ENCODE peak calls at places on chromosome 22, in seven cellular contexts. One of them, this sample, is unnamed.

GRCh38 chr22:29726104-29726503 is 6.3 kb downstream of the CABP7 start:
- DNase-seq in psoas muscle: no peak
- DNase-seq in pancreas: no peak
- DNase-seq in A549: no peak
- DNase-seq in heart left ventricle: no peak
- DNase-seq in tibial nerve: no peak
- DNase-seq in GM23338: no peak
- DNase-seq in this sample: no peak

GRCh38 chr22:48827904-48828555 is 999.6 kb downstream of the BRD1 start:
- DNase-seq in tibial nerve: no peak
- DNase-seq in GM23338: no peak
- DNase-seq in A549: no peak
- DNase-seq in heart left ventricle: no peak
- DNase-seq in pancreas: peak; percentile 55
- DNase-seq in psoas muscle: no peak
- DNase-seq in this sample: no peak

GRCh38 chr22:48882636-48883200 is 945.0 kb downstream of the BRD1 start:
- DNase-seq in GM23338: no peak
- DNase-seq in pancreas: peak; percentile 50
- DNase-seq in A549: no peak
- DNase-seq in heart left ventricle: no peak
- DNase-seq in tibial nerve: no peak
- DNase-seq in psoas muscle: no peak
- DNase-seq in this sample: no peak

GRCh38 chr22:45504703-45505341 is 2.1 kb downstream of the FBLN1 start:
- DNase-seq in heart left ventricle: peak; percentile 75
- DNase-seq in A549: no peak
- DNase-seq in tibial nerve: peak; percentile 43
- DNase-seq in GM23338: peak; percentile 47
- DNase-seq in pancreas: peak; percentile 33
- DNase-seq in psoas muscle: peak; percentile 48
- DNase-seq in this sample: no peak

GRCh38 chr22:45473626-45474237 is 29.0 kb upstream of the FBLN1 start:
- DNase-seq in A549: no peak
- DNase-seq in pancreas: no peak
- DNase-seq in tibial nerve: no peak
- DNase-seq in GM23338: no peak
- DNase-seq in psoas muscle: no peak
- DNase-seq in heart left ventricle: no peak
- DNase-seq in this sample: no peak

GRCh38 chr22:40654522-40655167 is 18.1 kb upstream of the MRTFA start:
- DNase-seq in tibial nerve: peak; percentile 68
- DNase-seq in psoas muscle: peak; percentile 66
- DNase-seq in heart left ventricle: peak; percentile 73
- DNase-seq in pancreas: no peak
- DNase-seq in A549: peak; percentile 43
- DNase-seq in GM23338: peak; percentile 39
- DNase-seq in this sample: no peak

GRCh38 chr22:36344106-36344827 is 43.5 kb downstream of the MYH9 start:
- DNase-seq in heart left ventricle: no peak
- DNase-seq in A549: no peak
- DNase-seq in psoas muscle: no peak
- DNase-seq in pancreas: no peak
- DNase-seq in GM23338: no peak
- DNase-seq in tibial nerve: no peak
- DNase-seq in this sample: no peak

GRCh38 chr22:36406721-36407120 is 19.0 kb upstream of the MYH9 start:
- DNase-seq in pancreas: no peak
- DNase-seq in A549: no peak
- DNase-seq in psoas muscle: no peak
- DNase-seq in GM23338: no peak
- DNase-seq in tibial nerve: no peak
- DNase-seq in heart left ventricle: no peak
- DNase-seq in this sample: no peak

GRCh38 chr22:28773461-28773867 is 969 bp downstream of the CCDC117 start:
- DNase-seq in tibial nerve: no peak
- DNase-seq in psoas muscle: no peak
- DNase-seq in pancreas: no peak
- DNase-seq in heart left ventricle: no peak
- DNase-seq in A549: no peak
- DNase-seq in GM23338: no peak
- DNase-seq in this sample: no peak

DNA sequence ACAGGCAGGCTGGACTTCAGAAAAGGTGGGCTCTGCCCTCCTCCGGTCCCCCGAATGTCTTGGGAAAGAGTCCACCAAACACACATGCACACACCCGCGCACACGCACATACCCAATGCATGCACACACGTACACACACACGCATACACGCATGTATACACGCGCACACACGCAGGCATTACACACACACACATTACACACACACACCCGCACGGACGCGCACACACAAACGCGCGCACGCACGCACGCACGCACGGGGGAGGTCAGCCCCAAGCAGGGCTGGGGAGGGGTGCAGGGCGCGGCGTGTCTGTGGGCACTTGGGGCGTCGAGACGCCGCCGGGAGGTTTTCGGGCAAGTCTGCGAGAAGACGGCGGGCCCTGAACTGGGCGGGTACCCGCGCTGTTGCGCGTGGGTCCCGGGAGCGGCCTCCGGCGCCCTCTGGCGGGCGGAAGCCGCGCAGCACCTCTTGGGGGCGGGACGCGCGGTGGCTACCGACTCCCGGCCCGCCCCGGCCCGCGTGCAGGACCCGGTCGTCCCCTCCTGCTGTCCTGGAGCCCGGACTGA is 3.5 kb downstream of the SEPTIN5 start:
- DNase-seq in A549: peak; percentile 55
- DNase-seq in heart left ventricle: peak; percentile 83
- DNase-seq in psoas muscle: peak; percentile 84
- DNase-seq in tibial nerve: peak; percentile 60
- DNase-seq in GM23338: peak; percentile 63
- DNase-seq in pancreas: peak; percentile 88
- DNase-seq in this sample: peak; percentile 90
- TF ChIP-seq CTCF in A549: peak; percentile 82
- TF ChIP-seq CTCF in heart left ventricle: peak; percentile 97
- TF ChIP-seq CTCF in psoas muscle: peak; percentile 99
- TF ChIP-seq CTCF in tibial nerve: peak; percentile 99
- TF ChIP-seq CTCF in GM23338: peak; percentile 38
- TF ChIP-seq CTCF in pancreas: peak; percentile 91
- TF ChIP-seq CTCF in this sample: peak; percentile 97

DNA sequence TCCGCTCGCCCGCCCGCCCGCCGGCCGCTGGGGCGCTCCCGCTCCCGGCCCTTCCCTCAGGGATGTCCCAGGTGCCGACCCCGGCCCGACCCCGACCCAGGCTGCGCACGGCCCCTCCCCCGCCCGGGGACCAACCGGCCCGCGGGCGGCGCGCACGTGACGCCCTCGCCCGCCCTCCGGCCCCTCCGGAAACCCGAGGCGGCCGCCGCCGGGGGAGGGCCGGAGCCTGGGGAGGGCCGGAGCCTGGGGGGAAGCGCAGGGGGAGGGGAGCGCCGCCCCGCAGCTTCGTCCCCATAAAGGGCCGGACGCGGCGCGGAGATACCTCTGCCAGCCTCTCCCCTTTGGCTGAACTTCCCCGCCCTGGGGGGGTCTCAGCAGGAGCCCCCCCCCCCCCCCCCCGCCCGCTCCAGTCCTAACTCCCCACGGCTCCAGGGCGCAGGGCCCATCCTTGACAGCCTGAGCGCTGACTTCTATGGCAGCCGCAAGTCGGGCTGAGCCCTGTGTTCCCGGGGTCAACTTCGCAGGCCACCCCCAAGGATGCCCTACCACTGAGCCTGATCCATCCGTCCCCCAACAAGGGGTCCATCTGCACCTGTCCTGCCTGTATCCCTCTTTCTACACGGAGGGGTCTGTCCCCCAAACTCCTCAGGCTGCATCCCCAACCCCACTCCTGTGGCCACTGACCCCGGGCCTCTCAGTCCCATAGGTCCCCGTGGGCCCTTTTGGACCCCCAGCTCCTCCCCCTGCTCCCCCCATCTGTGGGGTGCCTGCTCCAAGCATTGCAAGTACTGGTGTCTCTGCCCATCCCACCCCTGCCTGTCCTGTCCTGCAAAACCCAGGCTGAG is at the start of gene MAPK12:
- DNase-seq in pancreas: no peak
- DNase-seq in tibial nerve: no peak
- DNase-seq in GM23338: peak; percentile 79
- DNase-seq in A549: no peak
- DNase-seq in heart left ventricle: peak; percentile 54
- DNase-seq in psoas muscle: peak; percentile 69
- DNase-seq in this sample: no peak
- H3K27ac ChIP-seq in pancreas: no peak within 1 kb of the TSS
- H3K27ac ChIP-seq in tibial nerve: no peak within 1 kb of the TSS
- H3K27ac ChIP-seq in GM23338: no peak within 1 kb of the TSS
- H3K27ac ChIP-seq in A549: peak within 1 kb of the TSS; percentile 99
- H3K27ac ChIP-seq in heart left ventricle: no peak within 1 kb of the TSS
- H3K27ac ChIP-seq in psoas muscle: peak within 1 kb of the TSS; percentile 91
- H3K27ac ChIP-seq in this sample: no peak within 1 kb of the TSS

DNA sequence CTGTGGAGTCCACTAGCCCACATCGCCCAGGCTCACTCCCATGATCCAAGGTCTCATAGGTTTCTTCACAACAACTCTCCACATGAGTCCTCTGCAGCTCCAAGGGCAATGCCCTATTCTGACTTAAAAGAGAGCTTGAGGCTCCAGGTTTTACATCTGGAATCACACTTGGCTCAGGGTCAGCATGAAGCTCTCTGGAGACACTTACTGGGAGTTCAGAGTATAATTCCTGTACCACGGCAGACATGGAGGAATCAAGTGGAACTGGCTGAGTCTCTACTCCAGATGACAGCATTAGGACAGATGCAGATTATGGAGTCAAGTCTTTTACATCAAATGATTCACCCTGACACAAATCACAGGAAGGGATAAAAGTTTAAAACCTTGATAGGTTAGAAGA is 11.4 kb downstream of the PRR14L start:
- DNase-seq in psoas muscle: no peak
- DNase-seq in A549: no peak
- DNase-seq in GM23338: no peak
- DNase-seq in pancreas: no peak
- DNase-seq in heart left ventricle: no peak
- DNase-seq in tibial nerve: no peak
- DNase-seq in this sample: no peak
- TF ChIP-seq CTCF in psoas muscle: no peak
- TF ChIP-seq CTCF in A549: no peak
- TF ChIP-seq CTCF in GM23338: no peak
- TF ChIP-seq CTCF in pancreas: no peak
- TF ChIP-seq CTCF in heart left ventricle: no peak
- TF ChIP-seq CTCF in tibial nerve: no peak
- TF ChIP-seq CTCF in this sample: no peak

DNA sequence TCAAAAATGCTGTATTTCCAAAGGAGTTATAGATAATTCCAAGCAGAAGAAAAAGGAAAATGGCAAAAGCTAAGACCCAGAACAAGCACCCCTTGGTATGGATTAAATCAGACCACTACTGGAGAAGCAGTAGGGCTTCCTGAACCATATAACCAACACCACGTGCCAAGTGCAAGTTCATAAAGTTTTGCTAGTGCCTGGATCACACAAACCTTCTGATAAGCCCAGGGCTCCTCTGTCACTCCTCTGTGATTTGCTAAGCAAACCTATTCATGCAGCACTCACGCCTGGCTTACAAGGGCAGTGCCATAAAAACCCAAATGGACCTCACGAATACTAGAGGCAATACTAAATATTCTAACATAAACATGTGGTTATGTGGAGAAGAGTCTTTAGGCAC is 13.3 kb downstream of the LARGE1 start:
- DNase-seq in A549: no peak
- DNase-seq in psoas muscle: no peak
- DNase-seq in heart left ventricle: no peak
- DNase-seq in tibial nerve: no peak
- DNase-seq in pancreas: no peak
- DNase-seq in GM23338: no peak
- DNase-seq in this sample: no peak
- H3K27ac ChIP-seq in A549: no peak overlapping the region
- H3K27ac ChIP-seq in psoas muscle: no peak overlapping the region
- H3K27ac ChIP-seq in heart left ventricle: no peak overlapping the region
- H3K27ac ChIP-seq in tibial nerve: no peak overlapping the region
- H3K27ac ChIP-seq in pancreas: no peak overlapping the region
- H3K27ac ChIP-seq in GM23338: no peak overlapping the region
- H3K27ac ChIP-seq in this sample: no peak overlapping the region

This sample was measured in CD8-positive, alpha-beta T cell.